ENCODE peak calls at places on chromosomes 6 and 20, in five cellular contexts. F is esophagus squamous epithelium, E is mesendoderm, L is dorsolateral prefrontal cortex, B is lower lobe of right lung. W is an unnamed sample.

GRCh38 chr6:138824482-138825134 is 28.7 kb downstream of the ECT2L start:
- DNase-seq in F (no peak), E (peak), L (no peak), B (no peak), W (no peak)

GRCh38 chr20:63686492-63687321 is 9.7 kb upstream of the TNFRSF6B start:
- DNase-seq in F (no peak), E (no peak), L (no peak), B (peak), W (peak)

GRCh38 chr6:104306206-104306605 is 553.5 kb downstream of the HACE1 start:
- DNase-seq in F (no peak), E (no peak), L (no peak), B (no peak), W (no peak)

GRCh38 chr20:52515877-52516276 is 324.3 kb upstream of the ZFP64 start:
- DNase-seq in F (no peak), E (no peak), L (no peak), B (no peak), W (no peak)

GRCh38 chr20:21251278-21251677 is 51.9 kb upstream of the XRN2 start:
- DNase-seq in F (no peak), E (no peak), L (no peak), B (no peak), W (no peak)

GRCh38 chr6:87396595-87397392 is 11.0 kb upstream of the CFAP206 start:
- DNase-seq in F (no peak), E (no peak), L (no peak), B (no peak), W (no peak)

GRCh38 chr6:154931741-154932424 is 63.2 kb upstream of the TIAM2 start:
- DNase-seq in F (no peak), E (peak), L (no peak), B (no peak), W (no peak)

GRCh38 chr6:13924146-13924948 is 405 bp upstream of the RNF182 start:
- DNase-seq in F (no peak), E (peak), L (no peak), B (peak), W (peak)

GRCh38 chr6:120785459-120786086 is 548.7 kb downstream of the TBC1D32 start:
- DNase-seq in F (no peak), E (no peak), L (no peak), B (no peak), W (no peak)

GRCh38 chr6:163608060-163608752 is 193.7 kb downstream of the QKI start:
- DNase-seq in F (no peak), E (no peak), L (no peak), B (no peak), W (no peak)

GRCh38 chr20:44600758-44601562 is 18.6 kb downstream of the PKIG start:
- DNase-seq in F (no peak), E (no peak), L (no peak), B (no peak), W (peak)

GRCh38 chr6:135750081-135750480 is 101.4 kb upstream of the PDE7B start:
- DNase-seq in F (no peak), E (no peak), L (no peak), B (no peak), W (no peak)

GRCh38 chr6:132798820-132799538 is 542 bp upstream of the SLC18B1 start:
- DNase-seq in F (no peak), E (peak), L (peak), B (peak), W (peak)

GRCh38 chr6:132792510-132792909 is 5.9 kb downstream of the SLC18B1 start:
- DNase-seq in F (no peak), E (no peak), L (no peak), B (no peak), W (no peak)

DNA sequence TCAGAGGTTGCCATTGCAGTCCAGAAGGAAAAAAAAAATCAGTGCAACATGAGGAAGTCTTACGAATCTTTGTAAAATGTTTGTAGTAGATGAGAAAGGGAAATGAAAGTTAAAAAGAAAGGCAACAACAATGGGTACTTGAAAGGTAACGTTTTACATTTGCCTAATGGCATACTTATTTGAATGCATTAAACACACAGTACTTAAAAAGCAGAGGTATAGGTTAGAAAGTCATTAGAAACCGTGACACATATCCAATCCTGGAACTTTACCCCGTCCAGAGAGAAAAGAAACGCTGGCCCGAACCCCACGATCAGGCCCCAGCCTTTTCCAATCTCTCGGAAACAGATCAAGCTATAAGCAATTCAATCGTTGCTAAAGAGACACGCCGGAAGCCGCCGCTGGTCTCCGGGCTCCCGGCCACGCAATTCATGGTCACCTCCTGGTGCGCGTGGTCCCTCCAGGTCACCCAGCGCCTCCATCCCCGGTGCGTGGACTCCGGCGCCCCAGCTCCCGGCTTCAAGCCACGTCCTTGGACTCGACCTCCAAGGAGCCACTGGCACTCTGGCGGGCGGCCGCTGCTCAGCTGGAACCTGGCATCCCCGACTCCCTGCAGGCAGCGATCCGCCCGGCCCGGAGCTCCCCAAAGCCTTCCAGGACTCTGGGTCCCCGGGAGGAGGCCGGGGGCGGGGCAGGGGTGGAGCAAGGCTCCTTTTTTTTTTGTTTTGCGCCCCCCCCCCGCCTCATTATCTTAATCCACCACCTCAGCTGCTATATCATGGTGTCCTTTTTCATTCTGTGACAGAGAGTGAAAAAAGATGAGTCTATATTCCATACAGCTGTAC is at the start of gene SLC18B1:
- DNase-seq in F (no peak), E (peak), L (peak), B (peak), W (peak)
- H3K27ac ChIP-seq in F (no peak), E (no peak), L (peak), B (no peak), W (peak)

DNA sequence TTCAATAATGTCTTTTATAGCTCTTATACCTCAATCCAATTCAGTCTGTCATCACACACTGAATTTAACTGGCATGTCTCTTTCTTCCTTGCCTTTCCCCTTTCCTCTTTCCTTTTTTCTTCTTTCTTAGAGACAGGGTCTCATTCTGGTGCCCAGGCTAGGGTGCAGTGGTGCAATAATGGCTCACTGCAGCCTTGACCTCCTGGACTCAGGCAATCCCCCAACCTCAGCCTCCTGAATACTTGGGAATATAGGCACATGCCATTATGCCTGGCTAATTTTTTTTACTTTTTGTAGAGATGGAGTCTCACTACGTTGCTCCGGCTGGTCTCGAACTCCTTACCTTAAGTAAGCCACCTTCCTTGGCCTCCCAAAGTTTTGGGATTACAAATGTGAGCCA is 65.9 kb downstream of the CBFA2T2 start:
- DNase-seq in F (no peak), E (no peak), L (no peak), B (no peak), W (no peak)
- H3K4me3 ChIP-seq in F (no peak), E (no peak), L (no peak), B (no peak), W (no peak)

GRCh38 chr6:30826961-30827342 is 57.4 kb upstream of the DDR1 start:
- DNase-seq in F (no peak), E (no peak), L (no peak), B (no peak), W (no peak)
- H3K27ac ChIP-seq in F (peak), E (no peak), L (no peak), B (no peak), W (no peak)

DNA sequence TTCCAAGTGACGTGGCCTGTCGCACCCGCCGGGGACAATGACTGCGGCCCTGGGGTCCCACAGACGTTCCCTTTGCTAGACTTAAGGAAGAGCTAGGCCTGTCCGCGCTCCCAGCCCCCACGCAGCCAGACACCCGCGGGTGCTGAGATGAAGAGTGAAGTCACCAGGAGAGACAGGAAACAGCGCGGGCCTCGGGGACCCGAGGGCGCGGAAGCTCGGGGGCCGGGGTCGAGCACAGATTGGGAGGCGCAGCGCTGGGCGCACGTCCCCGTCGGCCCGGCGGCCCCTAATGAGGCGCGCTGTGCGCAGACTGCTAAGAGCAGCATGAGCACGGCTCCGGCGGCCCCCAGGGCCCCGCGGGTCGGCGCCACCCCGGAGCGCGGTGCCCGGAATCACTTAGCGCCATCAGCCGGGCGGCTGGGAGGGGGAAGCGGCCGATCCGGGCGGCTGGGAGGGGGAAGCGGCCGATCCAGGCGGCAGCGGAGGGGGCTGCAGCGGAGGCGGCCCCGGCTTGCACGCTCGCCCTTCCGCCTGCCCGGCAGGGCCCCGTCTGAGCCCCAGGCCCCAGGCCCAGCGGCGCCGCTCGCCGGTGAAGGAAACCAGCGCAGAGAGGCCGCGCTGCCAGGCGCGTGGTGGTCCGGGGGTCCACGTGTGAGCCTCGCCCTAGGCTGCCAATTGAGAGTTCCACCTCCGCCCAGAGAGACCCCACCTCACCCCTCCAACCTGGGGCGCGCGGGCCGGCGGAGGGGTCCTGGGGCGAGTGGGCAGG is 8.3 kb upstream of the AVP start:
- DNase-seq in F (no peak), E (peak), L (no peak), B (no peak), W (no peak)
- H3K4me3 ChIP-seq in F (peak), E (no peak), L (peak), B (peak), W (no peak)

GRCh38 chr6:41777886-41778285 is 1.8 kb downstream of the FRS3 start:
- DNase-seq in F (no peak), E (no peak), L (no peak), B (no peak), W (no peak)

GRCh38 chr6:41779793-41780622 is at the start of gene FRS3:
- DNase-seq in F (peak), E (peak), L (peak), B (peak), W (peak)

GRCh38 chr6:41778895-41779294 is 805 bp downstream of the FRS3 start:
- DNase-seq in F (no peak), E (no peak), L (no peak), B (no peak), W (no peak)

GRCh38 chr6:41780623-41781301 is at the start of gene PRICKLE4:
- DNase-seq in F (no peak), E (peak), L (no peak), B (peak), W (peak)

DNA sequence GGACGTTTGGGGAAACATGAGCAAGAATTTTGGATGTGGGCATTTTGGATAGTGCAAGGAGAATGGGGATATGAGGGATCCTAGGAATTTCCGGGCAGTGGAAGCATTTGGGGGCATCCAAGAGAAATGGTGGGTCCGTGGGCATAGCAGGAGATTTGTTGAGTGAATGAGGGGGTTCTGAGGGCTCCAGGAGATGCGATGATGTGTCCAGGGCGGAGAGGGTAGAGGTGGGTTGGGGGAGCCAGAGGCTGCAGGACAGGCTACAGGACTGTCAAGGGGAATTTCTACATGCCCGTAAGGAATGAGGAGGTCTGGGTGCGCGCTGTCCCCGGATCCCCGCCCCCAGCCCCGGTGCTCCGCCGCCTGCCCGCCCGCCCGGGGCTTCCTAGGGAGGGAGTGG is 364 bp downstream of the FRS3 start:
- DNase-seq in F (no peak), E (peak), L (no peak), B (no peak), W (no peak)
- H3K27ac ChIP-seq in F (peak), E (no peak), L (no peak), B (peak), W (peak)

GRCh38 chr20:38084425-38084951 is 50.9 kb downstream of the RPRD1B start:
- DNase-seq in F (no peak), E (no peak), L (no peak), B (no peak), W (no peak)
- H3K4me3 ChIP-seq in F (no peak), E (no peak), L (no peak), B (no peak), W (no peak)

GRCh38 chr6:11370191-11371018 is 137.9 kb upstream of the NEDD9 start:
- DNase-seq in F (no peak), E (no peak), L (no peak), B (no peak), W (no peak)
- H3K27ac ChIP-seq in F (peak), E (no peak), L (no peak), B (peak), W (no peak)

GRCh38 chr6:26316291-26316690 is 48.7 kb upstream of the BTN3A2 start:
- DNase-seq in F (no peak), E (no peak), L (no peak), B (no peak), W (no peak)

GRCh38 chr6:26321005-26321404 is 44.0 kb upstream of the BTN3A2 start:
- DNase-seq in F (no peak), E (no peak), L (no peak), B (no peak), W (no peak)

GRCh38 chr6:26317503-26317902 is 47.5 kb upstream of the BTN3A2 start:
- DNase-seq in F (no peak), E (no peak), L (no peak), B (no peak), W (no peak)

GRCh38 chr6:26319405-26320128 is 45.4 kb upstream of the BTN3A2 start:
- DNase-seq in F (no peak), E (peak), L (no peak), B (no peak), W (no peak)

GRCh38 chr6:26318459-26319404 is 46.3 kb upstream of the BTN3A2 start:
- DNase-seq in F (no peak), E (peak), L (no peak), B (no peak), W (no peak)
- H3K4me3 ChIP-seq in F (no peak), E (peak), L (no peak), B (no peak), W (no peak)

GRCh38 chr6:52564856-52565255 is 12.0 kb downstream of the TRAM2 start:
- DNase-seq in F (no peak), E (no peak), L (no peak), B (no peak), W (no peak)

GRCh38 chr6:52566201-52566600 is 10.7 kb downstream of the TRAM2 start:
- DNase-seq in F (no peak), E (no peak), L (no peak), B (no peak), W (no peak)

GRCh38 chr6:52560462-52560861 is 16.4 kb downstream of the TRAM2 start:
- DNase-seq in F (no peak), E (no peak), L (no peak), B (no peak), W (no peak)

GRCh38 chr6:52566853-52567279 is 10.0 kb downstream of the TRAM2 start:
- DNase-seq in F (no peak), E (peak), L (no peak), B (no peak), W (peak)

GRCh38 chr6:52562915-52563314 is 13.9 kb downstream of the TRAM2 start:
- DNase-seq in F (no peak), E (no peak), L (no peak), B (no peak), W (no peak)
- H3K27ac ChIP-seq in F (no peak), E (no peak), L (no peak), B (no peak), W (no peak)